ENCODE peak calls at places on chromosomes 1 and 21, in nine cellular contexts. J is tibial artery; K is left lung; E is OCI-LY7; Q is aorta; R is right lobe of liver; L is naive thymus-derived CD4-positive, alpha-beta T cell; Z is PC-9; N is stomach. X is an unnamed sample.

GRCh38 chr1:67668660-67669059 is 16.3 kb upstream of the GADD45A start:
- DNase-seq in J (no peak), K (no peak), E (no peak), Q (no peak), R (no peak), L (no peak), Z (no peak), N (no peak), X (peak; percentile 98)

GRCh38 chr1:238951809-238952208 is 434.6 kb upstream of the CHRM3 start:
- DNase-seq in J (no peak), K (no peak), E (no peak), Q (no peak), R (no peak), L (no peak), Z (no peak), N (peak; percentile 29), X (peak; percentile 32)

GRCh38 chr1:56494306-56494705 is 85.1 kb downstream of the PLPP3 start:
- DNase-seq in J (no peak), K (no peak), E (no peak), Q (no peak), R (no peak), L (no peak), Z (no peak), N (no peak), X (no peak)

GRCh38 chr1:31696246-31696645 is 7.6 kb downstream of the COL16A1 start:
- DNase-seq in J (no peak), K (no peak), E (no peak), Q (no peak), R (no peak), L (no peak), Z (no peak), N (peak; percentile 79), X (no peak)

GRCh38 chr1:28213315-28213714 is 19.5 kb downstream of the DNAJC8 start:
- DNase-seq in J (no peak), K (no peak), E (no peak), Q (no peak), R (no peak), L (no peak), Z (no peak), N (no peak), X (no peak)

GRCh38 chr1:220485131-220485530 is 42.8 kb upstream of the MARK1 start:
- DNase-seq in J (no peak), K (no peak), E (no peak), Q (no peak), R (no peak), L (no peak), Z (no peak), N (no peak), X (no peak)

GRCh38 chr21:37380349-37381323 is 14.1 kb downstream of the DYRK1A start:
- DNase-seq in J (no peak), K (no peak), E (no peak), Q (no peak), R (peak; percentile 63), L (no peak), Z (no peak), N (peak; percentile 58), X (peak; percentile 20)

GRCh38 chr1:167182571-167183320 is 37.9 kb upstream of the POU2F1 start:
- DNase-seq in J (no peak), K (no peak), E (no peak), Q (no peak), R (no peak), L (no peak), Z (no peak), N (no peak), X (no peak)

GRCh38 chr1:214337536-214337935 is 56.6 kb downstream of the SMYD2 start:
- DNase-seq in J (no peak), K (no peak), E (no peak), Q (no peak), R (no peak), L (no peak), Z (no peak), N (no peak), X (no peak)

GRCh38 chr1:41726899-41727748 is 191.6 kb downstream of the HIVEP3 start:
- DNase-seq in J (peak; percentile 64), K (peak; percentile 95), E (peak; percentile 83), Q (peak; percentile 91), R (peak; percentile 81), L (no peak), Z (no peak), N (peak; percentile 51), X (no peak)

GRCh38 chr1:86155807-86156561 is 588 bp downstream of the COL24A1 start:
- DNase-seq in J (no peak), K (peak; percentile 85), E (no peak), Q (peak; percentile 47), R (peak; percentile 55), L (no peak), Z (no peak), N (no peak), X (no peak)

GRCh38 chr1:226308166-226308722 is 720 bp downstream of the LIN9 start:
- DNase-seq in J (no peak), K (no peak), E (peak; percentile 68), Q (no peak), R (peak; percentile 58), L (no peak), Z (no peak), N (peak; percentile 29), X (peak; percentile 27)

GRCh38 chr1:29471487-29472313 is 235.4 kb downstream of the PTPRU start:
- DNase-seq in J (no peak), K (no peak), E (no peak), Q (no peak), R (no peak), L (no peak), Z (no peak), N (peak; percentile 19), X (no peak)

GRCh38 chr1:9014475-9015375 is 11.5 kb downstream of the SLC2A7 start:
- DNase-seq in J (no peak), K (no peak), E (no peak), Q (no peak), R (no peak), L (no peak), Z (no peak), N (no peak), X (no peak)
- H3K27ac ChIP-seq in J (no peak overlapping the region), K (no peak overlapping the region), E (no peak overlapping the region), Q (no peak overlapping the region), R (no peak overlapping the region), L (no peak overlapping the region), Z (no peak overlapping the region), N (no peak overlapping the region), X (no peak overlapping the region)

GRCh38 chr1:21893046-21893805 is 43.9 kb downstream of the HSPG2 start:
- DNase-seq in J (no peak), K (peak; percentile 56), E (no peak), Q (no peak), R (no peak), L (no peak), Z (no peak), N (no peak), X (no peak)
- H3K36me3 ChIP-seq in J (peaks cover 61% of the 10 kb centered on the region), K (no peaks in the 10 kb centered on the region), E (no peaks in the 10 kb centered on the region), Q (no peaks in the 10 kb centered on the region), R (no peaks in the 10 kb centered on the region), L (no peaks in the 10 kb centered on the region), Z (no peaks in the 10 kb centered on the region), N (peaks cover 77% of the 10 kb centered on the region), X (no peaks in the 10 kb centered on the region)

GRCh38 chr1:107793896-107794440 is 171.0 kb downstream of the VAV3 start:
- DNase-seq in J (no peak), K (no peak), E (no peak), Q (no peak), R (no peak), L (no peak), Z (peak; percentile 5), N (no peak), X (no peak)

GRCh38 chr1:107795994-107796393 is 169.0 kb downstream of the VAV3 start:
- DNase-seq in J (no peak), K (no peak), E (peak; percentile 42), Q (no peak), R (no peak), L (no peak), Z (peak; percentile 17), N (no peak), X (no peak)

GRCh38 chr1:107795471-107795870 is 169.5 kb downstream of the VAV3 start:
- DNase-seq in J (no peak), K (no peak), E (peak; percentile 51), Q (no peak), R (no peak), L (no peak), Z (peak; percentile 16), N (no peak), X (no peak)

GRCh38 chr1:107791381-107791780 is 173.6 kb downstream of the VAV3 start:
- DNase-seq in J (no peak), K (no peak), E (no peak), Q (no peak), R (no peak), L (no peak), Z (peak; percentile 30), N (no peak), X (no peak)

GRCh38 chr1:107794571-107794970 is 170.4 kb downstream of the VAV3 start:
- DNase-seq in J (no peak), K (no peak), E (no peak), Q (no peak), R (no peak), L (no peak), Z (no peak), N (no peak), X (no peak)
- H3K4me3 ChIP-seq in J (no peak overlapping the region), K (no peak overlapping the region), E (no peak overlapping the region), Q (no peak overlapping the region), R (no peak overlapping the region), L (no peak overlapping the region), Z (no peak overlapping the region), N (no peak overlapping the region), X (no peak overlapping the region)

DNA sequence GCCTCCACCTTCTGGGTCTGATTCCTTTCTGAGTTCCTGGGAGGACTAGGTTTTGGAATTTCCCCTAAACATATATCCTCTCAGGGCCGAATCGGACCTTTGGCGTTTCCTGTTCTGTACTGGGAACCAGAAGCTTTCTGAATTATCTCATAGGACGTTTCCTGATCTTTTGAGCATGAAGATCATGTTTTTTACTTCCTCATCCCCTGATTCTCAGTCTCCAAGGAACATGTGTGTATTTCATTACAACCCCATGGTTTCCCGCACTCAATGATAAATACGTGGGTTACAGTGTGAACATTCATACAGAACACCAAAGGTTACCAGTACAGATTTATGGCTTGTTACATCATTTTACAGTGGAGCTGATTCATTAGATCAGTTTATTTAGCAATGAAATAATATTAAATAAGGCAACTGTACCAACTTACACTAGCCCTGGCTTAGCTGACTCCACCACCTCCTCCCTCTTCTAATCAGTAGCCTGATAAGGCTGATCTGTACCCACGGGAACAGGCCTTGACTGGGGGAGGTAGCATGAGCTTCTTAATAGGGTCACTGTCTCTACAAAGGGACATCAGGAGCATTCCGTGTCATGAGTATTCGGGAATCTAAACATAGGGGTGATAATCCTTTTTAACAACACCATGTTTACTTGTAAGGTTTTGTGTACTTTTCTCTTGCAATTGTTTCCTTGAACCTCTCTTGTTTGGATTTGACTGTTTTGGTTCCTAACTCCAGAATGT is 57.8 kb upstream of the ERRFI1 start:
- DNase-seq in J (no peak), K (no peak), E (no peak), Q (no peak), R (no peak), L (no peak), Z (no peak), N (no peak), X (peak; percentile 92)
- H3K27ac ChIP-seq in J (peak overlapping the region; percentile 15), K (peak overlapping the region; percentile 6), E (no peak overlapping the region), Q (no peak overlapping the region), R (peak overlapping the region; percentile 58), L (no peak overlapping the region), Z (peak overlapping the region; percentile 9), N (peak overlapping the region; percentile 66), X (peak overlapping the region; percentile 72)